ENCODE peak calls at places on chromosome 20, in four cellular contexts. B, K, E and Z are unnamed samples.

GRCh38 chr20:53547664-53548239 is 45.9 kb downstream of the ZNF217 start:
- DNase-seq in B (peak), E (peak), K (peak), Z (peak)

GRCh38 chr20:10701607-10702006 is 27.8 kb upstream of the JAG1 start:
- DNase-seq in K (no peak), B (no peak), E (no peak), Z (no peak)

GRCh38 chr20:62633571-62634329 is 8.6 kb upstream of the SLCO4A1 start:
- DNase-seq in E (no peak), K (no peak), B (no peak), Z (no peak)

GRCh38 chr20:1810926-1811620 is 84.1 kb upstream of the SIRPA start:
- DNase-seq in K (peak), E (no peak), B (no peak), Z (no peak)

GRCh38 chr20:51162015-51162414 is 139.1 kb upstream of the KCNG1 start:
- DNase-seq in E (no peak), B (no peak), K (no peak), Z (no peak)

GRCh38 chr20:21971436-21971835 is 266.0 kb downstream of the PAX1 start:
- DNase-seq in K (no peak), E (no peak), B (no peak), Z (no peak)

GRCh38 chr20:1831606-1832005 is 63.6 kb upstream of the SIRPA start:
- DNase-seq in K (no peak), E (no peak), B (no peak), Z (no peak)

GRCh38 chr20:64108731-64109389 is 1.5 kb upstream of the NPBWR2 start:
- DNase-seq in B (no peak), K (no peak), E (no peak), Z (no peak)

GRCh38 chr20:52493177-52493711 is 301.7 kb upstream of the ZFP64 start:
- DNase-seq in K (no peak), E (no peak), B (no peak), Z (no peak)

GRCh38 chr20:62352402-62353288 is 14.5 kb downstream of the LAMA5 start:
- DNase-seq in K (no peak), E (no peak), B (no peak), Z (peak)

GRCh38 chr20:58495623-58496428 is 19.4 kb downstream of the APCDD1L start:
- DNase-seq in E (no peak), K (no peak), B (no peak), Z (no peak)

GRCh38 chr20:49973964-49974363 is 8.8 kb upstream of the SNAI1 start:
- DNase-seq in K (no peak), B (no peak), E (no peak), Z (no peak)

GRCh38 chr20:11980263-11980662 is 62.6 kb downstream of the BTBD3 start:
- DNase-seq in B (no peak), E (no peak), K (no peak), Z (no peak)

GRCh38 chr20:5136096-5136495 is 9.3 kb downstream of the CDS2 start:
- DNase-seq in E (no peak), K (no peak), B (no peak), Z (no peak)

GRCh38 chr20:58127731-58128130 is 100.7 kb downstream of the ANKRD60 start:
- DNase-seq in K (peak), B (no peak), E (no peak), Z (no peak)

GRCh38 chr20:41746635-41747034 is 128.5 kb upstream of the CHD6 start:
- DNase-seq in E (no peak), K (no peak), B (no peak), Z (no peak)

GRCh38 chr20:5364136-5364821 is 47.5 kb upstream of the PROKR2 start:
- DNase-seq in K (no peak), E (no peak), B (no peak), Z (no peak)

GRCh38 chr20:21125072-21125848 is 622 bp upstream of the KIZ start:
- DNase-seq in B (no peak), E (no peak), K (peak), Z (peak)

GRCh38 chr20:3681931-3682820 is at the start of gene ADAM33:
- DNase-seq in B (no peak), K (no peak), E (no peak), Z (peak)

GRCh38 chr20:50558483-50558925 is 48.3 kb downstream of the PTPN1 start:
- DNase-seq in B (no peak), K (no peak), E (no peak), Z (no peak)

GRCh38 chr20:45405566-45406259 is 2.4 kb upstream of the DBNDD2 start:
- DNase-seq in K (no peak), E (no peak), B (no peak), Z (peak)

GRCh38 chr20:58130156-58130555 is 98.3 kb downstream of the ANKRD60 start:
- DNase-seq in B (no peak), K (no peak), E (no peak), Z (no peak)

GRCh38 chr20:53036992-53037391 is 64.8 kb downstream of the TSHZ2 start:
- DNase-seq in E (no peak), K (no peak), B (no peak), Z (no peak)

GRCh38 chr20:54200487-54201267 is 7.2 kb upstream of the PFDN4 start:
- DNase-seq in E (no peak), B (no peak), K (no peak), Z (no peak)

GRCh38 chr20:2602746-2603145 is 49.7 kb upstream of the NOP56 start:
- DNase-seq in E (no peak), B (no peak), K (no peak), Z (no peak)

GRCh38 chr20:44364068-44364467 is 8.6 kb downstream of the HNF4A start:
- DNase-seq in E (no peak), K (no peak), B (no peak), Z (no peak)

GRCh38 chr20:59284470-59284869 is 15.9 kb upstream of the EDN3 start:
- DNase-seq in K (no peak), E (no peak), B (no peak), Z (no peak)

GRCh38 chr20:63191400-63191799 is 24.5 kb downstream of the YTHDF1 start:
- DNase-seq in E (no peak), K (no peak), B (no peak), Z (no peak)

GRCh38 chr20:58889334-58890072 is 37.0 kb downstream of the GNAS start:
- DNase-seq in E (no peak), K (no peak), B (no peak), Z (no peak)

GRCh38 chr20:38219006-38219950 is 41.3 kb downstream of the KIAA1755 start:
- DNase-seq in B (no peak), K (no peak), E (no peak), Z (no peak)

GRCh38 chr20:38218566-38218885 is 42.0 kb downstream of the KIAA1755 start:
- DNase-seq in E (no peak), B (no peak), K (no peak), Z (no peak)

GRCh38 chr20:38221041-38221589 is 39.4 kb downstream of the KIAA1755 start:
- DNase-seq in K (peak), B (no peak), E (peak), Z (peak)

GRCh38 chr20:38222231-38222922 is 38.2 kb downstream of the KIAA1755 start:
- DNase-seq in E (no peak), B (no peak), K (peak), Z (peak)

GRCh38 chr20:38220587-38220986 is 39.9 kb downstream of the KIAA1755 start:
- DNase-seq in K (no peak), E (no peak), B (no peak), Z (no peak)
- H3K4me3 ChIP-seq in K (no peak), E (no peak), B (no peak), Z (no peak)

GRCh38 chr20:8757146-8757545 is 311.7 kb upstream of the PLCB4 start:
- DNase-seq in K (no peak), B (no peak), E (no peak), Z (no peak)
- TF ChIP-seq TCF12 in K (no peak), B (no peak), E (no peak), Z (peak)

GRCh38 chr20:34098570-34098969 is 13.5 kb downstream of the EIF2S2 start:
- DNase-seq in K (no peak), E (no peak), B (no peak), Z (no peak)
- H3K4me3 ChIP-seq in K (no peak), E (no peak), B (no peak), Z (no peak)

GRCh38 chr20:47227119-47227518 is 129.4 kb downstream of the ZMYND8 start:
- DNase-seq in K (no peak), E (no peak), B (no peak), Z (no peak)
- TF ChIP-seq TCF12 in K (no peak), E (no peak), B (no peak), Z (no peak)

DNA sequence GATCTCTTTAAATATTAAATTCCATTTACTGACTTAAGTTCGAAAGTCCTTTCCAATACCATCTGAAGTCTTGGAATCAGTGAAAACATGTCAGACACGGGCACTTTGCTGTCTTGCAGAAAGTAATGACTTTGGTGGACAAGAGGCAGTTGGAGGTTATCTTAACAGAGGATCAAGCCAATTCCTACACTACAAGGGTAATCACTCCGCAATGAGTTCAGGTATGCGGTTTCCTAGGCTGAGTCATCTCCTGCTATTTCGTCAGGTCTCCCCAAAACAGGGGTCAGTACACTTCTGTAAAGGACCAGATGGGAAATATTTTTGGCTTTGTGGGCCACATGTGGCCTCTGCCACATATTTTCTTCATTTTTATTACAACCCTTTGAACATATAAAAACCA is 656.6 kb downstream of the KIF16B start:
- DNase-seq in E (no peak), B (no peak), K (no peak), Z (no peak)
- H3K4me3 ChIP-seq in E (no peak), B (no peak), K (no peak), Z (no peak)

GRCh38 chr20:25024171-25024570 is 31.6 kb upstream of the APMAP start:
- DNase-seq in K (no peak), E (no peak), B (no peak), Z (no peak)
- TF ChIP-seq TCF12 in K (no peak), E (no peak), B (no peak), Z (no peak)

DNA sequence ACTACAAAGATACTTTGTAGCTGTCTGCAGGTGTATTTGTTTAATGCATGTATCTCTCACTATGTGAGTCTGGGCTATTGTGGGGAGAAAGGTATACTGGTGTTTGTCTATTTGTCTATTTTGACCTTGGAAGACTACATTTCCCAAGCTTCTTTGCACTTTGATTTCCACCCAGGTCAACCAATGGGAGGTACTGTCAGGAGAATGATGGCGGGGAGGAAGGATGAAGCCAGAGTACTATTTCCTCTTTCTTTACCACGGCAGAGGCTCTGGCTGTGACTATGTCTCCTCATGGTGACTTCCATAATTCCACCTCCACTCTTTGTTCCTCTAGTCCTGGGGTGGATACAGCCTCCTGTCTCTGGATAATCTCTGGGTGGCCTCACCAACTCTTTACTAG is 23.1 kb downstream of the LBP start:
- DNase-seq in E (no peak), B (no peak), K (peak), Z (peak)
- H3K4me3 ChIP-seq in E (no peak), B (no peak), K (no peak), Z (no peak)

GRCh38 chr20:32470940-32471339 is 112.8 kb downstream of the ASXL1 start:
- DNase-seq in B (no peak), K (no peak), E (no peak), Z (no peak)

GRCh38 chr20:32468313-32468640 is 110.1 kb downstream of the ASXL1 start:
- DNase-seq in E (no peak), K (no peak), B (no peak), Z (no peak)

GRCh38 chr20:32472581-32473207 is 112.4 kb downstream of the NOL4L start:
- DNase-seq in B (no peak), E (no peak), K (no peak), Z (no peak)

GRCh38 chr20:32468860-32469259 is 110.7 kb downstream of the ASXL1 start:
- DNase-seq in B (no peak), E (no peak), K (no peak), Z (no peak)

GRCh38 chr20:32470025-32470861 is 112.1 kb downstream of the ASXL1 start:
- DNase-seq in K (peak), B (no peak), E (no peak), Z (peak)
- TF ChIP-seq TCF12 in K (peak), B (no peak), E (no peak), Z (peak)

GRCh38 chr20:14817121-14817520 is 479.7 kb upstream of the FLRT3 start:
- DNase-seq in K (no peak), E (no peak), B (no peak), Z (no peak)

GRCh38 chr20:14821251-14821650 is 483.8 kb upstream of the FLRT3 start:
- DNase-seq in K (no peak), B (no peak), E (no peak), Z (no peak)

GRCh38 chr20:14824996-14825395 is 487.6 kb upstream of the FLRT3 start:
- DNase-seq in B (no peak), E (no peak), K (no peak), Z (no peak)

GRCh38 chr20:14816471-14816870 is 479.1 kb upstream of the FLRT3 start:
- DNase-seq in B (no peak), K (no peak), E (no peak), Z (no peak)

DNA sequence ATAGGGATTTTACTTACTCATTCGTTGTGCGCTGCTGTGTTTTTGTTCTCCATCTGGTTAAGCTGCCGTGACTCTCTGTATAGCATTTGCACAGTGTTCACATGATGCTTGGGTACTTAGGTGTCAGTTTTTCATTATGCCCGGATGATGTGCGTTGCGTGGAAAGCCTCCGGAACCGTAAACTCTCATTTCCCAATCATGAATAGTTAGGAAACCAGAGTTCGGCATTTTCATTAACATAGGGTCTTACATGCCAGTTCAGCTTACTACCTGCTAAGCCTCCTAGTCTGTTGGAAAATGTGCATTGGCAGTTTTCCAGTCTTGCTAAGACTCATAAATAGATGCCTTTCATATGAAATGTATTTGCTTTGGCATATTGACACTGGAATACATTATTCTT is 483.4 kb upstream of the FLRT3 start:
- DNase-seq in K (no peak), B (no peak), E (no peak), Z (no peak)
- H3K4me3 ChIP-seq in K (no peak), B (no peak), E (no peak), Z (no peak)